ENCODE peak calls at places on chromosomes 3 and 15, in seven cellular contexts. One of them, this sample, is unnamed.

GRCh38 chr3:49279376-49279775 is 2.3 kb upstream of the C3orf62 start:
- DNase-seq in H4: no peak
- DNase-seq in T1000: no peak
- DNase-seq in HepG2: no peak
- DNase-seq in RCC 7860: no peak
- DNase-seq in NCI-H1694 treated with DMSO at 0.1 percent for 48 hours: no peak
- DNase-seq in T-helper 2 cell: no peak
- DNase-seq in this sample: no peak

GRCh38 chr3:197031315-197032285 is 2.0 kb upstream of the MELTF start:
- DNase-seq in NCI-H1694 treated with DMSO at 0.1 percent for 48 hours: no peak
- DNase-seq in RCC 7860: peak
- DNase-seq in T1000: no peak
- DNase-seq in HepG2: peak
- DNase-seq in T-helper 2 cell: no peak
- DNase-seq in H4: peak
- DNase-seq in this sample: peak

GRCh38 chr15:35665855-35666536 is 120.0 kb upstream of the DPH6 start:
- DNase-seq in T-helper 2 cell: no peak
- DNase-seq in RCC 7860: no peak
- DNase-seq in H4: no peak
- DNase-seq in HepG2: no peak
- DNase-seq in T1000: no peak
- DNase-seq in NCI-H1694 treated with DMSO at 0.1 percent for 48 hours: no peak
- DNase-seq in this sample: no peak

GRCh38 chr3:113211370-113212154 is at the start of gene BOC:
- DNase-seq in HepG2: no peak
- DNase-seq in RCC 7860: no peak
- DNase-seq in H4: peak
- DNase-seq in NCI-H1694 treated with DMSO at 0.1 percent for 48 hours: peak
- DNase-seq in T1000: no peak
- DNase-seq in T-helper 2 cell: no peak
- DNase-seq in this sample: peak

GRCh38 chr3:13963137-13963886 is 83.4 kb upstream of the WNT7A start:
- DNase-seq in T1000: no peak
- DNase-seq in NCI-H1694 treated with DMSO at 0.1 percent for 48 hours: no peak
- DNase-seq in RCC 7860: no peak
- DNase-seq in HepG2: no peak
- DNase-seq in T-helper 2 cell: no peak
- DNase-seq in H4: no peak
- DNase-seq in this sample: no peak

GRCh38 chr3:63514678-63515077 is 137.8 kb upstream of the SNTN start:
- DNase-seq in T1000: no peak
- DNase-seq in NCI-H1694 treated with DMSO at 0.1 percent for 48 hours: no peak
- DNase-seq in T-helper 2 cell: no peak
- DNase-seq in RCC 7860: no peak
- DNase-seq in H4: no peak
- DNase-seq in HepG2: no peak
- DNase-seq in this sample: no peak

GRCh38 chr3:134027631-134028030 is 2.1 kb downstream of the SLCO2A1 start:
- DNase-seq in H4: no peak
- DNase-seq in RCC 7860: no peak
- DNase-seq in T1000: no peak
- DNase-seq in NCI-H1694 treated with DMSO at 0.1 percent for 48 hours: no peak
- DNase-seq in T-helper 2 cell: no peak
- DNase-seq in HepG2: no peak
- DNase-seq in this sample: no peak

GRCh38 chr3:71311320-71312046 is 272.0 kb downstream of the FOXP1 start:
- DNase-seq in RCC 7860: no peak
- DNase-seq in T-helper 2 cell: no peak
- DNase-seq in T1000: no peak
- DNase-seq in HepG2: no peak
- DNase-seq in NCI-H1694 treated with DMSO at 0.1 percent for 48 hours: no peak
- DNase-seq in H4: no peak
- DNase-seq in this sample: peak

GRCh38 chr15:62257991-62258390 is 92.9 kb upstream of the C2CD4B start:
- DNase-seq in HepG2: no peak
- DNase-seq in T-helper 2 cell: no peak
- DNase-seq in H4: no peak
- DNase-seq in T1000: no peak
- DNase-seq in RCC 7860: no peak
- DNase-seq in NCI-H1694 treated with DMSO at 0.1 percent for 48 hours: no peak
- DNase-seq in this sample: no peak

GRCh38 chr3:143041901-143042300 is 40.5 kb downstream of the U2SURP start:
- DNase-seq in HepG2: no peak
- DNase-seq in H4: no peak
- DNase-seq in RCC 7860: no peak
- DNase-seq in T-helper 2 cell: no peak
- DNase-seq in T1000: no peak
- DNase-seq in NCI-H1694 treated with DMSO at 0.1 percent for 48 hours: no peak
- DNase-seq in this sample: no peak

GRCh38 chr3:120173056-120173675 is 78.9 kb upstream of the GSK3B start:
- DNase-seq in HepG2: no peak
- DNase-seq in NCI-H1694 treated with DMSO at 0.1 percent for 48 hours: no peak
- DNase-seq in H4: no peak
- DNase-seq in RCC 7860: no peak
- DNase-seq in T1000: no peak
- DNase-seq in T-helper 2 cell: no peak
- DNase-seq in this sample: no peak

GRCh38 chr15:58203537-58203936 is 65.4 kb downstream of the AQP9 start:
- DNase-seq in NCI-H1694 treated with DMSO at 0.1 percent for 48 hours: no peak
- DNase-seq in T-helper 2 cell: no peak
- DNase-seq in RCC 7860: no peak
- DNase-seq in HepG2: no peak
- DNase-seq in T1000: peak
- DNase-seq in H4: peak
- DNase-seq in this sample: peak

GRCh38 chr15:61314443-61314842 is 85.3 kb upstream of the RORA start:
- DNase-seq in T1000: no peak
- DNase-seq in RCC 7860: no peak
- DNase-seq in NCI-H1694 treated with DMSO at 0.1 percent for 48 hours: no peak
- DNase-seq in T-helper 2 cell: no peak
- DNase-seq in H4: no peak
- DNase-seq in HepG2: no peak
- DNase-seq in this sample: no peak

GRCh38 chr3:4633078-4634004 is 140.2 kb downstream of the ITPR1 start:
- DNase-seq in HepG2: peak
- DNase-seq in NCI-H1694 treated with DMSO at 0.1 percent for 48 hours: peak
- DNase-seq in T-helper 2 cell: no peak
- DNase-seq in RCC 7860: peak
- DNase-seq in T1000: no peak
- DNase-seq in H4: peak
- DNase-seq in this sample: peak